ENCODE peak calls at places on chromosomes 13 and 19, in nine cellular contexts. M is iris pigment epithelial cell, O is C1 segment of cervical spinal cord, T is EL, W is NCI-H2227 treated with DMSO at 0.1 percent for 48 hours, K is foreskin fibroblast, B is T-cell, V is T-helper 1 cell, Q is Kasumi-1. E is an unnamed sample.

GRCh38 chr19:14758816-14759215 is 19.5 kb downstream of the ADGRE2 start:
- DNase-seq in M (no peak), O (no peak), T (no peak), W (no peak), K (no peak), B (no peak), V (no peak), Q (no peak), E (no peak)

GRCh38 chr13:112818040-112818697 is 128.3 kb downstream of the ATP11A start:
- DNase-seq in M (no peak), O (no peak), T (no peak), W (no peak), K (no peak), B (no peak), V (no peak), Q (no peak), E (no peak)

GRCh38 chr13:24251525-24251924 is 57.9 kb upstream of the C1QTNF9 start:
- DNase-seq in M (no peak), O (no peak), T (no peak), W (no peak), K (no peak), B (peak; percentile 91), V (peak; percentile 80), Q (no peak), E (no peak)

GRCh38 chr19:3099347-3100145 is 5.4 kb downstream of the GNA11 start:
- DNase-seq in M (no peak), O (no peak), T (no peak), W (no peak), K (no peak), B (no peak), V (no peak), Q (no peak), E (peak; percentile 13)

GRCh38 chr19:38670921-38671398 is 23.5 kb downstream of the ACTN4 start:
- DNase-seq in M (no peak), O (no peak), T (no peak), W (peak; percentile 92), K (no peak), B (no peak), V (no peak), Q (no peak), E (no peak)

GRCh38 chr13:31046711-31047279 is 114.3 kb downstream of the TEX26 start:
- DNase-seq in M (peak; percentile 73), O (peak; percentile 29), T (no peak), W (peak; percentile 86), K (peak; percentile 58), B (no peak), V (no peak), Q (no peak), E (no peak)

GRCh38 chr13:99344610-99345208 is 37.5 kb upstream of the GPR183 start:
- DNase-seq in M (no peak), O (no peak), T (no peak), W (no peak), K (no peak), B (no peak), V (no peak), Q (no peak), E (no peak)

GRCh38 chr19:44642375-44642774 is 1.3 kb upstream of the PVR start:
- DNase-seq in M (no peak), O (no peak), T (no peak), W (no peak), K (no peak), B (no peak), V (no peak), Q (no peak), E (no peak)

GRCh38 chr19:8393871-8394250 is 3.7 kb downstream of the RAB11B start:
- DNase-seq in M (no peak), O (peak; percentile 82), T (no peak), W (no peak), K (no peak), B (no peak), V (no peak), Q (no peak), E (no peak)

GRCh38 chr13:110109910-110110309 is 197.0 kb downstream of the COL4A1 start:
- DNase-seq in M (peak; percentile 94), O (peak; percentile 25), T (peak; percentile 79), W (no peak), K (peak; percentile 96), B (no peak), V (no peak), Q (no peak), E (no peak)

GRCh38 chr13:22091971-22092300 is 421.1 kb downstream of the FGF9 start:
- DNase-seq in M (no peak), O (no peak), T (no peak), W (no peak), K (no peak), B (no peak), V (no peak), Q (no peak), E (no peak)

GRCh38 chr19:47901370-47901769 is 15.3 kb upstream of the SULT2A1 start:
- DNase-seq in M (no peak), O (no peak), T (no peak), W (no peak), K (no peak), B (no peak), V (no peak), Q (no peak), E (no peak)

GRCh38 chr19:3981373-3981735 is 3.9 kb downstream of the EEF2 start:
- DNase-seq in M (no peak), O (no peak), T (no peak), W (no peak), K (no peak), B (no peak), V (no peak), Q (no peak), E (no peak)

GRCh38 chr19:48571378-48572162 is 19.6 kb downstream of the SULT2B1 start:
- DNase-seq in M (no peak), O (no peak), T (no peak), W (no peak), K (no peak), B (no peak), V (no peak), Q (no peak), E (no peak)

GRCh38 chr13:98405690-98406344 is 171.1 kb downstream of the STK24 start:
- DNase-seq in M (no peak), O (no peak), T (no peak), W (no peak), K (no peak), B (no peak), V (no peak), Q (no peak), E (no peak)

GRCh38 chr19:16324064-16324383 is 602 bp upstream of the KLF2 start:
- DNase-seq in M (no peak), O (no peak), T (no peak), W (no peak), K (no peak), B (no peak), V (no peak), Q (no peak), E (no peak)

GRCh38 chr19:2550431-2551171 is 74.7 kb downstream of the GADD45B start:
- DNase-seq in M (peak; percentile 32), O (peak; percentile 38), T (no peak), W (no peak), K (no peak), B (no peak), V (no peak), Q (no peak), E (no peak)

GRCh38 chr13:93116809-93117208 is 109.8 kb upstream of the GPC6 start:
- DNase-seq in M (no peak), O (no peak), T (no peak), W (no peak), K (no peak), B (no peak), V (no peak), Q (peak; percentile 8), E (peak; percentile 7)

GRCh38 chr13:32016631-32017030 is 14.9 kb upstream of the FRY start:
- DNase-seq in M (no peak), O (no peak), T (no peak), W (no peak), K (no peak), B (no peak), V (no peak), Q (no peak), E (no peak)

GRCh38 chr13:32501058-32501457 is 37.5 kb downstream of the N4BP2L2 start:
- DNase-seq in M (peak; percentile 12), O (no peak), T (no peak), W (no peak), K (no peak), B (no peak), V (no peak), Q (no peak), E (no peak)

GRCh38 chr13:35723820-35724219 is 247.3 kb upstream of the MAB21L1 start:
- DNase-seq in M (peak; percentile 90), O (no peak), T (peak; percentile 86), W (no peak), K (no peak), B (no peak), V (no peak), Q (no peak), E (no peak)

GRCh38 chr13:114045113-114045735 is 71.3 kb upstream of the C13orf46 start:
- DNase-seq in M (no peak), O (no peak), T (no peak), W (no peak), K (no peak), B (no peak), V (no peak), Q (no peak), E (no peak)

GRCh38 chr19:1164684-1165531 is 9.2 kb downstream of the SBNO2 start:
- DNase-seq in M (no peak), O (no peak), T (no peak), W (no peak), K (no peak), B (no peak), V (no peak), Q (no peak), E (peak; percentile 30)

GRCh38 chr13:107554355-107554905 is 660.9 kb downstream of the LIG4 start:
- DNase-seq in M (no peak), O (no peak), T (no peak), W (peak; percentile 6), K (no peak), B (no peak), V (no peak), Q (no peak), E (no peak)

GRCh38 chr19:1060689-1061088 is 6.3 kb upstream of the ARHGAP45 start:
- DNase-seq in M (no peak), O (no peak), T (no peak), W (no peak), K (no peak), B (no peak), V (no peak), Q (no peak), E (no peak)

GRCh38 chr13:112885782-112886268 is 83.2 kb upstream of the MCF2L start:
- DNase-seq in M (peak; percentile 92), O (no peak), T (peak; percentile 80), W (peak; percentile 78), K (peak; percentile 89), B (no peak), V (no peak), Q (no peak), E (no peak)

GRCh38 chr19:44025217-44025936 is at the start of gene ZNF222:
- DNase-seq in M (peak; percentile 93), O (peak; percentile 81), T (peak; percentile 91), W (peak; percentile 61), K (peak; percentile 88), B (peak; percentile 57), V (peak; percentile 64), Q (peak; percentile 94), E (no peak)

GRCh38 chr19:58129284-58129683 is 21.3 kb downstream of the ZNF329 start:
- DNase-seq in M (no peak), O (no peak), T (no peak), W (no peak), K (no peak), B (no peak), V (no peak), Q (no peak), E (no peak)

GRCh38 chr19:1725100-1726064 is 27.9 kb upstream of the ONECUT3 start:
- DNase-seq in M (peak; percentile 35), O (peak; percentile 10), T (peak; percentile 69), W (peak; percentile 47), K (peak; percentile 51), B (no peak), V (no peak), Q (no peak), E (peak; percentile 95)

GRCh38 chr13:99386911-99387788 is 80.0 kb upstream of the GPR183 start:
- DNase-seq in M (peak; percentile 27), O (no peak), T (peak; percentile 29), W (no peak), K (no peak), B (peak; percentile 68), V (peak; percentile 73), Q (peak; percentile 71), E (peak; percentile 75)

GRCh38 chr19:14015454-14016035 is 9.4 kb upstream of the RFX1 start:
- DNase-seq in M (no peak), O (no peak), T (no peak), W (no peak), K (no peak), B (no peak), V (no peak), Q (no peak), E (no peak)

E was measured in 8988T.